ENCODE peak calls at places on chromosome 19, in four cellular contexts. H is gastrocnemius medialis, T is body of pancreas, U is erythroblast. I is an unnamed sample.

GRCh38 chr19:33227870-33228599 is 2.4 kb upstream of the SLC7A10 start:
- DNase-seq in H (no peak), T (no peak), U (no peak), I (no peak)

GRCh38 chr19:20325151-20325550 is 158.1 kb downstream of the ZNF486 start:
- DNase-seq in H (no peak), T (no peak), U (no peak), I (no peak)

GRCh38 chr19:1104452-1105216 is 840 bp downstream of the GPX4 start:
- DNase-seq in H (peak), T (peak), U (peak), I (peak)

GRCh38 chr19:6274756-6275155 is 5.0 kb downstream of the MLLT1 start:
- DNase-seq in H (peak), T (peak), U (no peak), I (peak)

GRCh38 chr19:17406887-17407196 is 1.4 kb upstream of the BST2 start:
- DNase-seq in H (no peak), T (no peak), U (no peak), I (no peak)

GRCh38 chr19:32168111-32168510 is 177.3 kb upstream of the ZNF507 start:
- DNase-seq in H (no peak), T (no peak), U (no peak), I (no peak)

GRCh38 chr19:18665771-18666202 is 17.7 kb upstream of the CRTC1 start:
- DNase-seq in H (no peak), T (no peak), U (no peak), I (no peak)

GRCh38 chr19:33514885-33515485 is 6.6 kb downstream of the PEPD start:
- DNase-seq in H (peak), T (peak), U (no peak), I (no peak)

GRCh38 chr19:50932018-50932689 is 20.7 kb downstream of the KLK5 start:
- DNase-seq in H (no peak), T (no peak), U (no peak), I (no peak)

GRCh38 chr19:12655546-12655945 is 11.0 kb downstream of the MAN2B1 start:
- DNase-seq in H (peak), T (no peak), U (no peak), I (no peak)
- TF ChIP-seq POLR2A in H (no peak), T (no peak), U (no peak), I (no peak)

GRCh38 chr19:35427187-35427586 is 20.9 kb upstream of the FFAR2 start:
- DNase-seq in H (no peak), T (peak), U (no peak), I (no peak)
- TF ChIP-seq POLR2A in H (no peak), T (no peak), U (no peak), I (no peak)

DNA sequence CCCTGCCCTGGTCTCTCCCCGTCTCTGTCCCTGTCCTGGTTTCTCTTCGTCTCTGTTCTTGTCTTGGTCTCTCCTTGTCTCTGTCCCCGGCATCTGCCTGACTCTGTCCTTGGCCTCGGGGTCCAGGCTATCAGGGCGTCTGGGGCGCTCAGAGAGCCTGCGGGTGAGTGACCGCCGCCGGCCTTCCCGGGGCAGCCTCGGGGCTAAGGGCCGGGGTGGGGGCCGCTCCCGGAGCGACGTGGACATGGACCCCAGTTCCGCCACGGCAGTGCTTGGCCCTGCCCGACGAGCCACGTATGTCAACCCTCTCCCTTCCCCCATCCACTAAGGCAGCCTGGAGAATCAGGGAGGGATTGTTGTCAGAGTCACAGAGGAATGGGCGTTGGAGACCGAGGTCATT is 14.8 kb downstream of the ARHGEF1 start:
- DNase-seq in H (no peak), T (no peak), U (no peak), I (no peak)
- TF ChIP-seq POLR2A in H (no peak), T (no peak), U (no peak), I (no peak)

DNA sequence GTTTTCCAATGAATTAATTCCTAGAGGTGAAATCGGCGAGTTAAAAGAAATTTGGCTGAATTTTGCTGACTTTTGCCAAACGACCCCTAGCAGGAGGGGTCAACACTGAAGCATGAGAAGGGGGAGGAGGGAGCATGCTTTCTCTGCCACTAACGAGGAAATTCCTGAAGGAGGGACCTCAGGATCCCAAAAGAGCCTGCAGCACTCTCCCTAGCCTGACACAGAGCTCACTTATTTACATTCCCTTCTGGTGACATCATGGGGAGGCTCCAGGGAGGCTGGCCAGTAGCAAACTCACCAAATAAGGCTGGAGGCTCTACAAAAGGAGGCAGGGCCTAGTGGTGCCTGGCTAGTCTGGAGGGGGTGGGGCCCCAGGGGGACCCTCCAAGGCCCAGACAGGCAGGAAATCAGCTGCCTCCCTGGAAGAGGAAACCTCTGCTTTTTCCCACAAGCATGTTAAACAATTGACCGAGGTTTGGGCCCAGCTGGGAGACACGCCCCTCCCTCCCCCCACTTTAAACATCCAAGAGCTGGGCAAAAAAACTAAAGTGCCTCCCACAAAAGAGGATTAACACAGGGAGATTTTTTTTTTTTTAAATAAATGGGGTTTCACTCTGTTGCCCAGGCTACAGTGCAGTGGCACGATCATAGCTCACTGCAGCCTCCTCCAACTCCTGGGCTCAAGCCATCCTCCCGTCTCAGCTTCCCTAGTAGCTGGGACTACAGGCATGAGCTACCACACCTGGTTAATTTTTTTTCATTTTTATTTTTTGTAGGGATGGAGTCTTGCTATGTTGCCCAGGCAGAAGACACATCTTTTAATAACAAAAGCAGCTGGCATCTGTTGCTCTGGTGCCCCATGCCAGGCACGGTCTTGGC is 2.1 kb downstream of the DAPK3 start:
- DNase-seq in H (peak), T (peak), U (no peak), I (peak)
- TF ChIP-seq POLR2A in H (no peak), T (peak), U (no peak), I (peak)

DNA sequence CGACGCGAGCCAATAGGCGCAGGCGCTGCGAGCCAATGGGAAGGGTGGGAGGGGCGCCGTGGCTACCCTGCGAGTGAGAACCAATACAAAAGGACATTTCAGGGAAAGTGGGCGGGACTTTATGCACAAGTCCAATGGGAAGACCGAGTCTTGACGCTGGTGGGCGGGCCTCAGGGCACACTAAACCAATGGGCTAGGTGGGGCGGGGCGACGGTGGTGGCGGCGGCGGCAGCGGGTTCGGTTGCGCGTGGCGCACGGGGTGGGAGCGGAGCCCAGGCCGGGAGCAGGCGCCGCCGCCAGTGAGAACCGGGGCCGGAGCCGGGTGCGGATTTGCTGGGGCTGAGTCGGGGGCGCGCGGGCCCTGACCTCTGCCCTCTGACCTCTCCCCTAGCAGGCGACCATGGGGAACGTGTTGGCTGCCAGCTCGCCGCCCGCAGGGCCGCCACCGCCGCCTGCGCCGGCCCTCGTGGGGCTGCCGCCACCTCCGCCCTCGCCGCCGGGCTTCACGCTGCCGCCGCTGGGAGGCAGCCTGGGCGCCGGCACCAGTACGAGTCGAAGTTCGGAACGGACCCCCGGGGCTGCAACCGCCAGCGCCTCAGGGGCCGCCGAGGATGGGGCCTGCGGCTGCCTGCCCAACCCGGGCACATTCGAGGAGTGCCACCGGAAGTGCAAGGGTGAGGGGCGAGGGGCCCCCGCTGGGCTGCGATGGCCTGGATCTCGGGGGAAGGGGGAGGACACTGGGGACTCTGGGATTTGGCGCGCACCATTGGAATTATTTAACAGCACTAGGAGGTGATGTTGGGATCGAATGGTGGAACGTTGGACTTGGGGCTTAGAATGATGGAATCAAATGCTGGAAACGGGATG is at the start of gene TOMM40:
- DNase-seq in H (no peak), T (peak), U (peak), I (peak)
- TF ChIP-seq POLR2A in H (peak), T (peak), U (no peak), I (no peak)

DNA sequence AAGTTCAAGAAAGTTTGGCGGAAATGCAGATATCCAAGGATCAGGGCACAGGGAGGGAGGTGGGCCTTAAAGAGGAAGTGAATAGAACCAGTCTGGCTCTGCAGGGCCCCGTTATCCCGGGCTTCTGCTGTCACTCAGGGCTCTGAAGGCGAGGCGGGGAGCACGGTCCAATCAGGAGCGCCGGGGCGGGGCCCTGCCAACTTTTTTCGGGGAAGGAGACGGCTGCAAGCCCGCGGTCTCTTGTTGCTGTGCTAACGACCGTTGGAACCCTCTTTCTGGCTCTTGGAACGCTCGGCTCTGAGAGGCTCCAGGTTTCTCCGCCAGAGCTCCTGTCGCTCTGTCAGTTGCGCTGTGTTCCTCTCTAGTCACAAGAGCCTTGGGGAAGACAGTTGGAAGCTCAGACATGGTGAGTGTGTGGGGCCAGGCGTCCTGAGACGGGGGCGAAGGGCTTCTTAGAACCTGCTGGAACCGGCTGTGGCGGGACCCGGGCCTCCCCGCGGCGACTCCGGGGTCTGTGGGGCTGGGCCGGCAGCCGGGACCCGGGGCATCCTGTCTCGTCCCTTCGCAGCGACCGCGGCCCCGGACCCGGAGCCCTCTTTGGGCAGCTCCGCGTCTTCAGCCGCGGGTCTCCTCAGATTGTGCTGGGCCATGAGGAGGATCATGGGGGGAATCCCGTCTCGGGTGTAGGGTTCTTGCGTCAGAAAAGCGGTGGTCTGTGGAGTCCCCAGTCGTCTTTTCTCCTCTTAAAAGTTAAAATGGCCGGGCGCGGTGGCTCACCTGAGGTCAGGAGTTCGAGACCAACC is 27.7 kb downstream of the ZNF844 start:
- DNase-seq in H (peak), T (peak), U (peak), I (peak)
- TF ChIP-seq POLR2A in H (no peak), T (peak), U (peak), I (peak)

DNA sequence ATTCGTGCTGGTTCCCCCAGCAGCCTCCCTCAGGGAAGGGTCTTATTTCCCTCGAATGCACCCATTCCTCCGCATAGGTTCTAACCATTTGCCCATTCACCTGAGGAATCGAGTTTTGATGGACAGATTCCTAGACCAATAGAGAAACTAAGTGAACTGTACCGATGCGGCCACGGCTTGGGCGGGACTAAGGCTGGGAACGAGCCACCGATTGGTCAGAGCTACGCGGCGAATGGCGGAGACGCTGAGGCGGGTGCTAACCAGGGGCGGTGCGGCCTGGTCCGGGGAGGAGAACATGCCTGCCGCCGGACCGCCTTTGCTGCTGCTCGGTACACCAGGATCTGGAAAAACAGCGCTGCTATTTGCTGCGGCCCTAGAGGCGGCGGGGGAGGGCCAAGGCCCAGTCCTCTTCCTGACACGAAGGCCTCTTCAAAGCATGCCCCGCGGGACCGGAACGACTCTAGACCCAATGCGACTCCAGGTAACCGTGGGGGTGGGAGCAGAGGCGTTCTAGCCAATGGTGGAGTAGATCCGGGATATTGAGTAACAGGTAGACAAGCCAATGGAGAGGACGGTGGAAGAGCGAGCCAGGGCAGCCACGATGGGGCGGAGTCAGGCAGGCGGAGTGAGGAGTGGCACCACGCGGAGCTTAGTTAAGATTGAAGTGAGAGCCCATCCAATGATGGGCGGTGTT is at the start of gene SWSAP1:
- DNase-seq in H (peak), T (peak), U (peak), I (peak)
- TF ChIP-seq POLR2A in H (peak), T (peak), U (peak), I (peak)